ENCODE peak calls at places on chromosome 2, in five cellular contexts. X, N, Z, T and F are unnamed samples.

GRCh38 chr2:55970506-55970905 is 46.9 kb upstream of the EFEMP1 start:
- DNase-seq in X (no peak), N (no peak), Z (no peak), T (no peak), F (no peak)

GRCh38 chr2:227163445-227163997 is 484 bp downstream of the COL4A4 start:
- DNase-seq in X (no peak), N (no peak), Z (no peak), T (no peak), F (no peak)

GRCh38 chr2:18926633-18927524 is 337.5 kb upstream of the NT5C1B start:
- DNase-seq in X (no peak), N (no peak), Z (no peak), T (no peak), F (no peak)

GRCh38 chr2:238344035-238344434 is 23.7 kb downstream of the TRAF3IP1 start:
- DNase-seq in X (no peak), N (no peak), Z (no peak), T (no peak), F (no peak)

GRCh38 chr2:193502363-193503035 is 1307.8 kb upstream of the TMEFF2 start:
- DNase-seq in X (no peak), N (no peak), Z (no peak), T (no peak), F (no peak)

GRCh38 chr2:46690825-46691224 is 211.5 kb downstream of the TMEM247 start:
- DNase-seq in X (peak; percentile 96), N (no peak), Z (no peak), T (no peak), F (no peak)

GRCh38 chr2:175414872-175415487 is 233.5 kb upstream of the ATP5MC3 start:
- DNase-seq in X (peak; percentile 82), N (no peak), Z (no peak), T (peak; percentile 7), F (no peak)

GRCh38 chr2:221612800-221613199 is 40.7 kb upstream of the EPHA4 start:
- DNase-seq in X (no peak), N (no peak), Z (no peak), T (no peak), F (no peak)

GRCh38 chr2:73851274-73851673 is 22.5 kb downstream of the STAMBP start:
- DNase-seq in X (no peak), N (no peak), Z (no peak), T (no peak), F (no peak)

GRCh38 chr2:128661955-128662564 is 343.4 kb upstream of the HS6ST1 start:
- DNase-seq in X (no peak), N (no peak), Z (no peak), T (no peak), F (no peak)

GRCh38 chr2:202941771-202942170 is 29.7 kb downstream of the CARF start:
- DNase-seq in X (no peak), N (no peak), Z (no peak), T (no peak), F (no peak)

GRCh38 chr2:120373424-120373823 is 27.5 kb downstream of the INHBB start:
- DNase-seq in X (no peak), N (no peak), Z (no peak), T (no peak), F (no peak)

GRCh38 chr2:225493420-225494099 is 94.0 kb downstream of the NYAP2 start:
- DNase-seq in X (no peak), N (no peak), Z (no peak), T (no peak), F (no peak)

GRCh38 chr2:99481941-99482340 is 7.9 kb downstream of the REV1 start:
- DNase-seq in X (no peak), N (no peak), Z (no peak), T (no peak), F (no peak)

GRCh38 chr2:218882866-218883366 is 2.3 kb downstream of the WNT10A start:
- DNase-seq in X (no peak), N (no peak), Z (no peak), T (no peak), F (no peak)

GRCh38 chr2:139609109-139609508 is 828.9 kb upstream of the NXPH2 start:
- DNase-seq in X (no peak), N (no peak), Z (no peak), T (no peak), F (no peak)

GRCh38 chr2:31476511-31477171 is 62.1 kb upstream of the XDH start:
- DNase-seq in X (no peak), N (no peak), Z (no peak), T (no peak), F (no peak)

GRCh38 chr2:240526521-240526920 is 31.3 kb downstream of the ANKMY1 start:
- DNase-seq in X (no peak), N (no peak), Z (no peak), T (no peak), F (no peak)

GRCh38 chr2:230220347-230220969 is 674 bp upstream of the SP110 start:
- DNase-seq in X (peak; percentile 6), N (no peak), Z (no peak), T (no peak), F (no peak)

GRCh38 chr2:217932661-217933325 is 70.0 kb downstream of the TNS1 start:
- DNase-seq in X (no peak), N (no peak), Z (no peak), T (no peak), F (no peak)

GRCh38 chr2:181581534-181581933 is 75.4 kb downstream of the CERKL start:
- DNase-seq in X (no peak), N (no peak), Z (no peak), T (no peak), F (no peak)

GRCh38 chr2:17976871-17977746 is 98.6 kb downstream of the KCNS3 start:
- DNase-seq in X (peak; percentile 96), N (no peak), Z (no peak), T (no peak), F (no peak)

GRCh38 chr2:241009601-241010530 is 11.4 kb downstream of the SNED1 start:
- DNase-seq in X (peak; percentile 84), N (peak; percentile 15), Z (peak; percentile 23), T (peak; percentile 11), F (peak; percentile 53)

GRCh38 chr2:105768961-105769452 is 24.3 kb downstream of the NCK2 start:
- DNase-seq in X (no peak), N (no peak), Z (no peak), T (no peak), F (no peak)

GRCh38 chr2:11129598-11130449 is 25.4 kb upstream of the SLC66A3 start:
- DNase-seq in X (no peak), N (peak; percentile 71), Z (peak; percentile 78), T (peak; percentile 71), F (peak; percentile 91)

GRCh38 chr2:237194906-237195305 is 109.2 kb downstream of the COPS8 start:
- DNase-seq in X (no peak), N (no peak), Z (no peak), T (no peak), F (no peak)

GRCh38 chr2:118046628-118047210 is 32.8 kb upstream of the CCDC93 start:
- DNase-seq in X (peak; percentile 46), N (no peak), Z (no peak), T (peak; percentile 23), F (no peak)

GRCh38 chr2:233650981-233651380 is 14.7 kb downstream of the UGT1A10 start:
- DNase-seq in X (no peak), N (no peak), Z (no peak), T (no peak), F (no peak)

GRCh38 chr2:8479298-8479697 is 202.6 kb upstream of the ID2 start:
- DNase-seq in X (no peak), N (no peak), Z (no peak), T (no peak), F (no peak)

GRCh38 chr2:174977364-174977763 is 27.8 kb downstream of the CHN1 start:
- DNase-seq in X (no peak), N (no peak), Z (no peak), T (no peak), F (no peak)

GRCh38 chr2:203453858-203454451 is 81.1 kb downstream of the RAPH1 start:
- DNase-seq in X (peak; percentile 49), N (no peak), Z (peak; percentile 3), T (no peak), F (no peak)

GRCh38 chr2:17311771-17312511 is 206.3 kb downstream of the RAD51AP2 start:
- DNase-seq in X (peak; percentile 28), N (no peak), Z (no peak), T (no peak), F (no peak)

GRCh38 chr2:176827269-176827668 is 385.3 kb upstream of the HNRNPA3 start:
- DNase-seq in X (no peak), N (no peak), Z (no peak), T (no peak), F (no peak)

GRCh38 chr2:101469863-101470262 is 5.0 kb downstream of the RFX8 start:
- DNase-seq in X (no peak), N (no peak), Z (no peak), T (no peak), F (no peak)

GRCh38 chr2:189709761-189710160 is 35.3 kb downstream of the ANKAR start:
- DNase-seq in X (no peak), N (no peak), Z (no peak), T (no peak), F (no peak)

GRCh38 chr2:203097735-203098134 is 83.1 kb downstream of the NBEAL1 start:
- DNase-seq in X (no peak), N (no peak), Z (no peak), T (no peak), F (no peak)

GRCh38 chr2:231666171-231667095 is 41.9 kb upstream of the PTMA start:
- DNase-seq in X (peak; percentile 96), N (peak; percentile 51), Z (no peak), T (no peak), F (no peak)